ENCODE peak calls at places on chromosomes 5 and 9, in four cellular contexts. A is epithelial cell of esophagus, E is aorta, G is mesendoderm. S is an unnamed sample.

GRCh38 chr5:135208555-135209494 is 174.8 kb upstream of the PITX1 start:
- DNase-seq in A (peak), E (peak), G (peak), S (peak)

GRCh38 chr5:141208478-141208877 is at the start of gene PCDHB12:
- DNase-seq in A (no peak), E (no peak), G (peak), S (peak)

GRCh38 chr9:134858051-134858841 is 22.4 kb upstream of the FCN2 start:
- DNase-seq in A (no peak), E (peak), G (no peak), S (peak)

GRCh38 chr9:133684461-133685361 is 48.5 kb downstream of the DBH start:
- DNase-seq in A (no peak), E (no peak), G (no peak), S (no peak)

GRCh38 chr9:131046581-131047202 is 37.7 kb downstream of the LAMC3 start:
- DNase-seq in A (peak), E (peak), G (peak), S (peak)

GRCh38 chr5:43041669-43042175 is 1.6 kb upstream of the ANXA2R start:
- DNase-seq in A (peak), E (peak), G (peak), S (no peak)

GRCh38 chr5:173065155-173065554 is 9.0 kb downstream of the CREBRF start:
- DNase-seq in A (no peak), E (no peak), G (no peak), S (no peak)

GRCh38 chr9:16361118-16361517 is 509.4 kb downstream of the BNC2 start:
- DNase-seq in A (no peak), E (no peak), G (no peak), S (no peak)

GRCh38 chr5:130289132-130290088 is 385.1 kb downstream of the CHSY3 start:
- DNase-seq in A (peak), E (no peak), G (peak), S (no peak)

GRCh38 chr5:159003045-159004030 is 96.4 kb downstream of the EBF1 start:
- DNase-seq in A (peak), E (no peak), G (no peak), S (no peak)

GRCh38 chr5:127425037-127425436 is 92.4 kb upstream of the PRRC1 start:
- DNase-seq in A (no peak), E (no peak), G (no peak), S (no peak)

DNA sequence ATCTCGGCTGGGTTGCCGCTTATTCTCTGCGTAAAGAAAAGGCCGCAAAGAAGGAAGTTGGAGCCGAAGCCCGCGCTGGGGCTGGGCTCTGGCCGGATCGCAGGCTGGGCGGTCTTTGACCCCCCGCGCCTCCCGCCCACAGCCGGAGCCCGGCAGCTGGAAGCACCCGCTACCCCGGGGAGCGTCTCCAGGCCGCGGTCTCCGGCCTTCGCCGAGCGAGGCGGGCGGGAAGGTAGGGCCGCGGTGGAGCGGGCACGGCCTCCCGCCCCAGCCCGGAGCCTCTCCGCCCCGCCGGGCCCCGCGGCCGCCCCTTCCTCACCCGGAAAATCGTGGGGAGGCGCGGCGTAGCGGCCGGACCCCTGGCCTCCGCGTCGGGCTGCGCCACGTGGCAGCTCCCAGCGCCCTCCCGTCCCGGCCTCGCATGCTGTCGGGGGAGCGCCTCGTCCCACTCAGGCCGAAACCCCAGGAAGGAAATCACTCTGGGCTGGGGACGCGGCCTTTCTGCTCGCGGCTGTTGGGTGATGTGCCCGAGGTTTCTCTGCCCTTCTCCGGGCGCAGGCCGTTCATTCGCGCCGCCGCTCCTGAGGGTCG is 11.9 kb downstream of the FOXD1 start:
- DNase-seq in A (no peak), E (no peak), G (peak), S (peak)
- H3K4me3 ChIP-seq in A (peak), E (peak), G (no peak), S (peak)

GRCh38 chr5:74035521-74035937 is 409.5 kb downstream of the ARHGEF28 start:
- DNase-seq in A (peak), E (no peak), G (peak), S (peak)
- H3K4me3 ChIP-seq in A (no peak), E (no peak), G (no peak), S (no peak)

GRCh38 chr9:86945868-86946711 is 1.2 kb downstream of the GAS1 start:
- DNase-seq in A (peak), E (peak), G (peak), S (peak)

GRCh38 chr9:86943223-86943870 is 4.0 kb downstream of the GAS1 start:
- DNase-seq in A (no peak), E (no peak), G (no peak), S (no peak)

GRCh38 chr9:86942352-86943222 is 4.7 kb downstream of the GAS1 start:
- DNase-seq in A (no peak), E (no peak), G (peak), S (no peak)

GRCh38 chr9:86944974-86945867 is 2.1 kb downstream of the GAS1 start:
- DNase-seq in A (no peak), E (no peak), G (peak), S (peak)

GRCh38 chr9:86943871-86944240 is 3.5 kb downstream of the GAS1 start:
- DNase-seq in A (no peak), E (no peak), G (no peak), S (no peak)
- H3K4me3 ChIP-seq in A (no peak), E (no peak), G (no peak), S (peak)

GRCh38 chr5:169298193-169298592 is 2.7 kb downstream of the SLIT3 start:
- DNase-seq in A (peak), E (no peak), G (no peak), S (no peak)

GRCh38 chr5:169299146-169299545 is 1.8 kb downstream of the SLIT3 start:
- DNase-seq in A (no peak), E (no peak), G (no peak), S (no peak)

GRCh38 chr5:169300468-169301385 is at the start of gene SLIT3:
- DNase-seq in A (peak), E (peak), G (peak), S (peak)

GRCh38 chr5:169301386-169301930 is 519 bp upstream of the SLIT3 start:
- DNase-seq in A (no peak), E (no peak), G (no peak), S (peak)

GRCh38 chr5:169299651-169300467 is 1.1 kb downstream of the SLIT3 start:
- DNase-seq in A (no peak), E (no peak), G (peak), S (peak)
- H3K4me3 ChIP-seq in A (peak), E (peak), G (no peak), S (peak)